ENCODE peak calls at places on chromosomes 5 and 9, in six cellular contexts. One of them, this sample, is unnamed.

GRCh38 chr5:173231996-173232498 is 3.0 kb downstream of the NKX2-5 start:
- DNase-seq in GM12865: no peak
- DNase-seq in AG09309: no peak
- DNase-seq in stomach: no peak
- DNase-seq in brain microvascular endothelial cell: no peak
- DNase-seq in prostate gland: no peak
- DNase-seq in this sample: no peak

GRCh38 chr5:77972545-77973252 is 196.6 kb upstream of the TBCA start:
- DNase-seq in GM12865: peak
- DNase-seq in AG09309: no peak
- DNase-seq in stomach: no peak
- DNase-seq in brain microvascular endothelial cell: no peak
- DNase-seq in prostate gland: no peak
- DNase-seq in this sample: no peak

GRCh38 chr5:71699751-71700150 is 19.3 kb upstream of the CARTPT start:
- DNase-seq in GM12865: no peak
- DNase-seq in AG09309: no peak
- DNase-seq in stomach: no peak
- DNase-seq in brain microvascular endothelial cell: no peak
- DNase-seq in prostate gland: no peak
- DNase-seq in this sample: no peak

GRCh38 chr5:55232985-55233928 is at the start of gene CCNO:
- DNase-seq in GM12865: peak
- DNase-seq in AG09309: peak
- DNase-seq in stomach: peak
- DNase-seq in brain microvascular endothelial cell: peak
- DNase-seq in prostate gland: peak
- DNase-seq in this sample: peak

GRCh38 chr9:1173211-1173610 is 123.1 kb downstream of the DMRT2 start:
- DNase-seq in GM12865: no peak
- DNase-seq in AG09309: no peak
- DNase-seq in stomach: no peak
- DNase-seq in brain microvascular endothelial cell: no peak
- DNase-seq in prostate gland: no peak
- DNase-seq in this sample: no peak

GRCh38 chr5:156120777-156121176 is 206.2 kb upstream of the SGCD start:
- DNase-seq in GM12865: no peak
- DNase-seq in AG09309: no peak
- DNase-seq in stomach: no peak
- DNase-seq in brain microvascular endothelial cell: no peak
- DNase-seq in prostate gland: peak
- DNase-seq in this sample: no peak

GRCh38 chr5:141491323-141492167 is 2.7 kb downstream of the PCDHGC5 start:
- DNase-seq in GM12865: peak
- DNase-seq in AG09309: no peak
- DNase-seq in stomach: no peak
- DNase-seq in brain microvascular endothelial cell: no peak
- DNase-seq in prostate gland: no peak
- DNase-seq in this sample: no peak

GRCh38 chr5:136522217-136522956 is 157.0 kb upstream of the TRPC7 start:
- DNase-seq in GM12865: no peak
- DNase-seq in AG09309: no peak
- DNase-seq in stomach: no peak
- DNase-seq in brain microvascular endothelial cell: no peak
- DNase-seq in prostate gland: no peak
- DNase-seq in this sample: no peak

GRCh38 chr9:32264171-32264862 is 120.1 kb upstream of the ACO1 start:
- DNase-seq in GM12865: no peak
- DNase-seq in AG09309: no peak
- DNase-seq in stomach: no peak
- DNase-seq in brain microvascular endothelial cell: no peak
- DNase-seq in prostate gland: no peak
- DNase-seq in this sample: peak

GRCh38 chr9:33752130-33752637 is 43.2 kb upstream of the PRSS3 start:
- DNase-seq in GM12865: no peak
- DNase-seq in AG09309: no peak
- DNase-seq in stomach: no peak
- DNase-seq in brain microvascular endothelial cell: no peak
- DNase-seq in prostate gland: no peak
- DNase-seq in this sample: no peak

GRCh38 chr5:36719266-36719665 is 112.9 kb downstream of the SLC1A3 start:
- DNase-seq in GM12865: no peak
- DNase-seq in AG09309: no peak
- DNase-seq in stomach: no peak
- DNase-seq in brain microvascular endothelial cell: no peak
- DNase-seq in prostate gland: no peak
- DNase-seq in this sample: peak

DNA sequence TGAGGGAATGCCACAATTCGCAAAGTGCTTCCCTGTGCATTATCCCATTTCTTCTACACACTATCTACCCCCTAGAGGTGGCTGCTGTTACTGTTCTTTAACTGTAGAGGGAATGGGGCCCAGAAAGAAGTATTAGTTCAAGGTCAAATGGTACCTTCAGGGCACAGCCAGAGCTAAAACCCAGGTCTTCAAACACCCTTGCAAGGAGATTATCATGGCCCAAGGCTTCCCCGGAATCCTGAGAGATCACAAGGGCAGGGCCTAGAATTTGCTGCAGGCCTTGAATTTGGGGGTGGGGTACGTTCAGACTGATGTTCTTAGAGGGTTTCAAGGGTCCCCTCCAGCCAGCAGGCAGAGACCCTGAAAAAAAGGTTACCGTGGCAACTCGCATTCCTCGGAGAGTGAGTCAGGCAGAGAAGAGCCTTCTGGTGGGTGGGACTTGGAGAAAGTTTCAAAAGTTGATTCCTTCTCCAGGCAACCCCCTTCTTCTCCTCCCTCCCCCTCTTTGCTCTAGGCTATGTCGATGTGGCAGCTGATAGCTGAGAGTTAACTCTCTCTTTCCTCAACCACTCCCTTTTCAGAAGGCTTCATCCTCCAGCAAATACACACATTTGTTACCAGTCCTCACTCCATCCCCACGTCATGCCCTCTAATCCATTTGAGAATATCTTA is 1.9 kb downstream of the SPARC start:
- DNase-seq in GM12865: no peak
- DNase-seq in AG09309: peak
- DNase-seq in stomach: no peak
- DNase-seq in brain microvascular endothelial cell: peak
- DNase-seq in prostate gland: no peak
- DNase-seq in this sample: peak
- TF ChIP-seq CTCF in GM12865: peak
- TF ChIP-seq CTCF in AG09309: peak
- TF ChIP-seq CTCF in stomach: no peak
- TF ChIP-seq CTCF in brain microvascular endothelial cell: peak
- TF ChIP-seq CTCF in prostate gland: no peak
- TF ChIP-seq CTCF in this sample: peak

DNA sequence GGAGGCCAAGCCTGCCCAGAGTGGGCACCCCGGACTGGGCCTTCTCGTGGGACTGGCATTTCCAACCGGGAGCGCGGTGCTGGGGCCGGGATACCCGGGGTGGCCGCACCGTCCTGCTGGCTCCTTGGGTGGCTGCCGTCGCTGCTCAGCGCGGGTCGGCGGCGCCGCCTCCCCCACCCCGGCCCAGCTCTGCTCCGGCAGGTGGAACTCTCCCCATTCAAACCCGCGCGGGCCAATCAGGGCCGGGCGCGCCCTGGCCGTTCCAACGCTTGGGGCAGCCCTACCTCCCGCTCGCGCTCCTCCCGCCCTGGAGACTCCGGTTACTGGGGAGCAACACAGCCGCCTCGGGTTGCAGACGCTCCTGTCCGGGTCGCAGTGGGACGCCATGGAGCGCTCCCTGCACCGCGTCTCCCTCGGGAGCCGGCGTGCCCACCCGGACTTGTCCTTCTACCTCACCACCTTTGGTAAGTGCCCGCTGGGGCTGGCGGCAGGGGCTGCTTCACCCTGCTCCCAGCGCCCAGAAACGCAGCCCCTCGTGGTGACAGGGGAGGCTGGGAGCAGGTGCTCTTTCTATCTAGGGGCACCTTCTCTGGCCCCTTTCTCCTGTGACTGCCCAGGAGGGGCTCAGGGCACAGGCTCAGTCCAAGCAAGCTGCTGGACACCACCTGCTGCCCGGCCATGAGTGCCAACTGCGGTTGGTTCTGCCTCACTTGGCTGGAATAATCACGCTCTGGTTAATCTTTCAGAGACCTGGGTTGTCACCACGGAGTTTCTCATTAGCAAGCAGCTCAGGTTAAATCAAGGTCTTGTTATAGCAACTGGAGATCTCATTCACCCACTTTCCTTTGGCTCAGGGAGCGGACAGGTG is at the start of gene RGS3:
- DNase-seq in GM12865: peak
- DNase-seq in AG09309: no peak
- DNase-seq in stomach: peak
- DNase-seq in brain microvascular endothelial cell: no peak
- DNase-seq in prostate gland: peak
- DNase-seq in this sample: no peak
- H3K4me3 ChIP-seq in GM12865: peak
- H3K4me3 ChIP-seq in AG09309: no peak
- H3K4me3 ChIP-seq in stomach: peak
- H3K4me3 ChIP-seq in brain microvascular endothelial cell: peak
- H3K4me3 ChIP-seq in prostate gland: peak
- H3K4me3 ChIP-seq in this sample: no peak

DNA sequence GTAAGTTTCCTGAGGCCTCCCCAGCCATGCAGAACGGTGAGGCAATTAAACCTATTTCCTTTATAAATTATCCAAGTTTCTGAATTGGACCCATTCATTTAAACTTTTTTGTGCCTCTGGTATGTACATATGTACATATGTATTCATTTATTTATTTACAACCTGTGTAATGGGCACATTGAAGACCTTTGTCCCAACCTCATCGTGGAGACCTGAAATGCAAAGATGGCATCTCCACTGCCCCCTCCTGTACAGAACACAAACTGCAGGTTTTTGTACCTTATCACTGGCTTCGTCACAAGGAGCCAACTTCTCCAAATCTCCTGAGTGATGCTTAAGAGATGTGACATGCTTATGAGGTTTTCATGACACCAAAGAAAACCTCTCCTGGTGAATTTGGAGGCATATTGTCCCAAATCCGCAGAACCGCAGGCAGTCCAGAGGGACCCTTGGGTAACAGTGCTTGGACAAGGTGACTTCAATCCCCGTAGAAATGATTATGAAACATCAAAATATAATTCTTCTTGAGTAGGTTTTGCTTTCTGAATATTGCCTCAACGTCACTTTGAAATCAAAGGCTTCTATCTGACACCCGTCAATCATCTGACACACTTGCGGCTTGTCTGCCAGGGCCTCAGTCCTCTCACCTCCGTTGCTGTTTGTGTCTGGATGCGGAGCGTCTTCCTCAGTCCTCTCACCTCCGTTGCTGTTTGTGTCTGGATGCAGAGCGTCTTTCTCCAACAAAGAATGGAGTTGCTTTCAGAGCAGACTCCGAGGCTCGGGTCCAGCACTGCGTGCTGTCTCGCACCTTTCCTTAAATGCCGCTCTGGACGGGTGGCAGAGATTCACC is 135.0 kb upstream of the IRX4 start:
- DNase-seq in GM12865: peak
- DNase-seq in AG09309: no peak
- DNase-seq in stomach: no peak
- DNase-seq in brain microvascular endothelial cell: peak
- DNase-seq in prostate gland: no peak
- DNase-seq in this sample: peak
- TF ChIP-seq CTCF in GM12865: peak
- TF ChIP-seq CTCF in AG09309: peak
- TF ChIP-seq CTCF in stomach: no peak
- TF ChIP-seq CTCF in brain microvascular endothelial cell: peak
- TF ChIP-seq CTCF in prostate gland: peak
- TF ChIP-seq CTCF in this sample: peak

GRCh38 chr5:8458038-8458383 is 589.1 kb downstream of the MTRR start:
- DNase-seq in GM12865: no peak
- DNase-seq in AG09309: no peak
- DNase-seq in stomach: no peak
- DNase-seq in brain microvascular endothelial cell: no peak
- DNase-seq in prostate gland: no peak
- DNase-seq in this sample: peak
- H3K4me3 ChIP-seq in GM12865: no peak
- H3K4me3 ChIP-seq in AG09309: peak
- H3K4me3 ChIP-seq in stomach: peak
- H3K4me3 ChIP-seq in brain microvascular endothelial cell: peak
- H3K4me3 ChIP-seq in prostate gland: peak
- H3K4me3 ChIP-seq in this sample: peak

DNA sequence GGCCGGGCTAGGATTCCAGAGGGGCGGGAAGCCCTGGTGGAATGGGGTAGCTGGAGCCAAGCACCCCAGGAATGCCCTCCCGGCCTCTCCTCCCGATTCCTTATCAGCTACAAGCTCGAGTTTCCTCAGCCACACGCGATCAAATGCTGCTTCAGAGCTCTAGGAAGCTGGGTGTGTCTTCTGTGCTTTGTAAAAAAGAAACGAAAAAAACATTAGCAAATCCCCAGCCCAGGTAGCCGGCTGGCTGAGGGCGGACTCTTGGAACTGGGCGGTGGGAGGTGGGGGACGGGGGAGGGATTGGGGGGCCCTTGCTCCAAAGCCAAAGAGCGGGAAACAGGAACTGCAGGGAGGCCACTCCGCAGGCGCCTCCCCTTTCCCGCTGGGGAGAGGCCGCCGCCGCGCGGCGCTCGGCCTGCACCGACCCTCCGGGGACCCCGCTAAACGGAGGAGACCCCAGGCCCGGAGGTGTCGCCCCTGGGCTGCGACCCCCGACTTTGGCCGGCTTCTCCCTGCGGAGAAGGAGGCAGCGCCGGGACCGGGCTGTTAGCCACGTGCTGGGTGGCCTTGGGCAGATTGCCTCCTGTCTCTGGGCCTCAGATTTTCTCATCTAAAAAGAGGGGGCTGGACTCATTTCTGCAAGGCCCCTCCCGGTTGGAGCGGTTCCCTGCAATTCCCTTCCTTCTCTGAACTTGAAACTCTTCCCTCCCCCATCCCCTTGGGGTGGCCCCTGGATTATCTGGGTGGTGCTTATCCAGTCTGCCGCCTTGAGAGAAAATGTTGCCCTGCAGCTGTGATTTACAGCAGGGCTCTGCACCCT is 40.9 kb upstream of the FABP6 start:
- DNase-seq in GM12865: no peak
- DNase-seq in AG09309: peak
- DNase-seq in stomach: peak
- DNase-seq in brain microvascular endothelial cell: peak
- DNase-seq in prostate gland: peak
- DNase-seq in this sample: peak
- TF ChIP-seq CTCF in GM12865: peak
- TF ChIP-seq CTCF in AG09309: no peak
- TF ChIP-seq CTCF in stomach: no peak
- TF ChIP-seq CTCF in brain microvascular endothelial cell: peak
- TF ChIP-seq CTCF in prostate gland: no peak
- TF ChIP-seq CTCF in this sample: no peak